ENCODE peak calls at places on chromosomes 2 and 18, in eight cellular contexts. F, J, B, U, G, R, Q and M are unnamed samples.

GRCh38 chr2:17621781-17622180 is 81.3 kb downstream of the VSNL1 start:
- DNase-seq in F (no peak), J (no peak), B (no peak), U (no peak), G (no peak), R (no peak), Q (no peak), M (no peak)

GRCh38 chr18:49055787-49056186 is 105.0 kb upstream of the SMAD7 start:
- DNase-seq in F (peak; percentile 69), J (peak; percentile 74), B (peak; percentile 93), U (no peak), G (no peak), R (peak; percentile 92), Q (no peak), M (no peak)

GRCh38 chr2:118878531-118879149 is 31.2 kb upstream of the EN1 start:
- DNase-seq in F (no peak), J (no peak), B (no peak), U (no peak), G (no peak), R (no peak), Q (no peak), M (no peak)

GRCh38 chr2:70300771-70301343 is 1.0 kb downstream of the FAM136A start:
- DNase-seq in F (no peak), J (no peak), B (no peak), U (no peak), G (peak; percentile 25), R (no peak), Q (no peak), M (peak; percentile 62)

GRCh38 chr2:188291617-188292445 is at the start of gene GULP1:
- DNase-seq in F (peak; percentile 76), J (peak; percentile 89), B (peak; percentile 90), U (peak; percentile 62), G (peak; percentile 85), R (peak; percentile 77), Q (no peak), M (peak; percentile 48)

GRCh38 chr2:241035818-241036396 is 37.5 kb downstream of the SNED1 start:
- DNase-seq in F (no peak), J (no peak), B (no peak), U (no peak), G (no peak), R (no peak), Q (peak; percentile 39), M (no peak)

GRCh38 chr2:179273461-179273962 is 8.9 kb upstream of the SESTD1 start:
- DNase-seq in F (no peak), J (no peak), B (no peak), U (no peak), G (no peak), R (no peak), Q (no peak), M (no peak)

GRCh38 chr2:197852127-197852526 is 47.7 kb downstream of the PLCL1 start:
- DNase-seq in F (no peak), J (no peak), B (no peak), U (no peak), G (no peak), R (no peak), Q (no peak), M (peak; percentile 85)

GRCh38 chr2:127261835-127262234 is 32.1 kb downstream of the ERCC3 start:
- DNase-seq in F (no peak), J (no peak), B (no peak), U (no peak), G (no peak), R (no peak), Q (no peak), M (no peak)

GRCh38 chr2:168075446-168075845 is 171.9 kb downstream of the STK39 start:
- DNase-seq in F (no peak), J (no peak), B (no peak), U (no peak), G (no peak), R (no peak), Q (no peak), M (no peak)

GRCh38 chr2:239905884-239906654 is 119.1 kb downstream of the NDUFA10 start:
- DNase-seq in F (no peak), J (no peak), B (peak; percentile 71), U (no peak), G (no peak), R (no peak), Q (no peak), M (no peak)

GRCh38 chr2:216911886-216912285 is 52.0 kb upstream of the TNP1 start:
- DNase-seq in F (no peak), J (no peak), B (no peak), U (no peak), G (no peak), R (no peak), Q (no peak), M (no peak)